ENCODE peak calls at places on chromosomes 3 and 15, in ten cellular contexts. S is dorsolateral prefrontal cortex, I is stomach, P is Panc1, X is thyroid gland, L is GM20000, T is cardiac muscle cell, A is breast epithelium, W is brain microvascular endothelial cell, U is body of pancreas. C is an unnamed sample.

GRCh38 chr15:88493811-88494210 is 26.3 kb downstream of the MRPS11 start:
- DNase-seq in L (no peak), U (no peak), W (no peak), T (no peak), P (no peak), X (no peak), S (no peak), A (no peak), I (no peak), C (no peak)

GRCh38 chr15:40926659-40927496 is 2.3 kb upstream of the DLL4 start:
- DNase-seq in U (no peak), P (no peak), W (no peak), L (no peak), X (no peak), T (no peak), I (no peak), S (no peak), A (no peak), C (no peak)

GRCh38 chr3:124492824-124493223 is 237.4 kb upstream of the UMPS start:
- DNase-seq in L (peak), I (peak), X (peak), P (no peak), U (peak), A (peak), W (no peak), T (peak), S (peak), C (no peak)

GRCh38 chr3:172616061-172616461 is 92.8 kb upstream of the TNFSF10 start:
- DNase-seq in L (peak), A (no peak), S (no peak), X (no peak), I (no peak), T (no peak), P (no peak), U (no peak), W (no peak), C (no peak)

GRCh38 chr3:72238341-72238740 is 453.4 kb upstream of the PROK2 start:
- DNase-seq in S (no peak), P (no peak), A (no peak), X (no peak), T (peak), U (no peak), L (no peak), W (no peak), I (no peak), C (no peak)

GRCh38 chr3:157282261-157283191 is 122.6 kb upstream of the CCNL1 start:
- DNase-seq in S (no peak), A (peak), U (no peak), I (no peak), P (no peak), L (no peak), X (peak), W (peak), T (peak), C (no peak)

GRCh38 chr3:141659821-141660597 is 78.1 kb upstream of the RNF7 start:
- DNase-seq in A (peak), U (peak), W (peak), I (peak), X (peak), L (no peak), S (peak), T (peak), P (no peak), C (peak)

GRCh38 chr3:55175423-55175822 is 247.6 kb upstream of the LRTM1 start:
- DNase-seq in X (no peak), S (no peak), A (no peak), L (no peak), I (no peak), P (no peak), W (no peak), T (no peak), U (no peak), C (no peak)

GRCh38 chr15:50968353-50968752 is 59.9 kb downstream of the AP4E1 start:
- DNase-seq in S (no peak), P (no peak), W (no peak), A (no peak), U (no peak), I (no peak), X (no peak), L (no peak), T (no peak), C (no peak)

GRCh38 chr15:30953731-30954378 is 37.6 kb downstream of the MTMR10 start:
- DNase-seq in A (no peak), P (peak), T (peak), X (no peak), L (no peak), U (no peak), I (no peak), S (no peak), W (peak), C (no peak)

GRCh38 chr3:94285874-94286273 is 223.0 kb downstream of the NSUN3 start:
- DNase-seq in A (no peak), T (peak), S (no peak), X (no peak), U (no peak), W (no peak), P (no peak), I (no peak), L (no peak), C (no peak)

GRCh38 chr3:52614689-52615088 is 71.0 kb downstream of the PBRM1 start:
- DNase-seq in U (no peak), X (no peak), S (no peak), P (no peak), T (peak), A (no peak), L (no peak), W (peak), I (no peak), C (no peak)

GRCh38 chr3:135192929-135193328 is 397.9 kb downstream of the EPHB1 start:
- DNase-seq in T (no peak), A (no peak), I (no peak), S (peak), W (no peak), L (no peak), P (no peak), U (no peak), X (no peak), C (no peak)

GRCh38 chr3:36362973-36363372 is 17.3 kb upstream of the STAC start:
- DNase-seq in P (peak), U (peak), X (no peak), L (no peak), W (peak), T (peak), I (no peak), S (no peak), A (no peak), C (no peak)

GRCh38 chr3:170753421-170754344 is 116.3 kb downstream of the RPL22L1 start:
- DNase-seq in T (peak), L (no peak), U (no peak), P (no peak), A (no peak), S (no peak), W (no peak), I (no peak), X (no peak), C (no peak)

GRCh38 chr15:39624806-39625205 is 43.9 kb downstream of the THBS1 start:
- DNase-seq in L (peak), U (peak), P (peak), A (peak), W (peak), I (peak), X (peak), S (no peak), T (peak), C (no peak)
- TF ChIP-seq CTCF in L (no peak), U (no peak), P (no peak), A (no peak), W (no peak), I (no peak), X (no peak), S (no peak), T (no peak), C (no peak)

GRCh38 chr15:37359495-37360290 is 259.3 kb upstream of the MEIS2 start:
- DNase-seq in L (no peak), X (no peak), S (no peak), I (no peak), A (no peak), W (no peak), T (no peak), U (no peak), P (no peak), C (no peak)
- TF ChIP-seq CTCF in L (no peak), X (no peak), S (no peak), I (no peak), A (no peak), W (no peak), T (no peak), U (no peak), P (no peak), C (no peak)

DNA sequence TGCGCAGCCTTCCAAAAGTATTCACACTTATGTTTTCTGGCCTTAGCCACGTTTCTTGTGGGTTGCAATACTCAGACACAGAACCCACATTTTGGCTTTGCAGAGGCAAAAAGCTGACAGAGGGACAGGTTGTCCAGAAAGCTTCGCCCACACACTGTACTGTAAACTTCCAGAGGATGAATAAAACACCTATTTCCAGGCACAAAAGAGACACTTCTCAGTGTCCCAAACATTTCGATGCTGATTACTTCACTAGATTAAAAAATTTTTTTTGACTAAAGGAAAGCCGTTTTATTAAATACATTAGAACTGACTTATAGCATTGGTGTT is 28.0 kb upstream of the KCTD6 start:
- DNase-seq in L (no peak), T (no peak), I (no peak), U (no peak), X (no peak), S (no peak), W (no peak), P (no peak), A (no peak), C (no peak)
- TF ChIP-seq CTCF in L (no peak), T (no peak), I (no peak), U (no peak), X (no peak), S (peak), W (no peak), P (peak), A (no peak), C (no peak)

GRCh38 chr3:116337229-116337628 is 108.1 kb downstream of the LSAMP start:
- DNase-seq in L (no peak), X (no peak), U (no peak), P (no peak), T (no peak), S (no peak), W (no peak), A (no peak), I (no peak), C (no peak)
- TF ChIP-seq CTCF in L (no peak), X (no peak), U (no peak), P (no peak), T (peak), S (no peak), W (peak), A (no peak), I (no peak), C (peak)

DNA sequence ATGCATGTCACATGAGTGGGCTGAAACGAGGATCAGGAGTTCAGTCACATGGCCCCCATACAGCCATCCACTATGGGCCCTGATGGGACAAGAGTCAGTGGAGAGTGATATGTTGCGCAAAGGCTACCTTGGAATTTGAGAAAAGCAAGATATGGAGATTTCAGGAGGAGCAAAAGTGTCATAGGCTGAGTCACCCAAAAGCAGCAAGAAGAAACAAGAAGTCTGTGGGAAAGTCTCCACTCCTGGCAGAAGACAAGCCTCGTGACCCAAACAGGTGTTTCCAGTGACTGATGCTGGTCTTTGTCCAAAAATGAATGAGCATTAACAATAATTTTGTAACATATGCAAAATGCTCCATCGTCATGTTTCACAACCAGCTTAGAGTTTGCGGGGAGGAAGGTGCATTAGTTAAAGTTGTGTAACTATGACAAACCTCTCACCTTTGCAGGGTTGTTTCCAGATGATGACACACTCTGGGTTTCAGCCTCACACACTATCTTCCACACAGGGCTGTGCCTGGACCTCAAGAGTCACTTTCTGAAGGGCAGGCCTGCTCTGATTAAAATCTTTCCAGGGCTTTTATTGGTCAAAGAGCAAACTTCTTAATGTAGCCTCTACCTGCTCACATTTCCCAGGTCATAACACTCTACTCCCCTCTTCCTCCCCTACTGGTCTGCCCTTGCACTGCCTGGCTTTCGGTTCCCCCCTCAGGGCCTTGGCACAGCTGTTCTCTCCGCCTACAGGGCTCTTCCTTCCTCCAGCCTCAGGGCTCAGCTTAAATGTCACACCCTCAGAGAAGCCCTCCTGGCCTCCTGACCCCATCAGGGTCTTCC is 3.9 kb upstream of the DNASE1L3 start:
- DNase-seq in U (peak), A (peak), I (no peak), S (no peak), L (peak), W (peak), T (no peak), X (no peak), P (no peak), C (no peak)
- TF ChIP-seq CTCF in U (no peak), A (no peak), I (no peak), S (no peak), L (no peak), W (no peak), T (no peak), X (no peak), P (no peak), C (no peak)

DNA sequence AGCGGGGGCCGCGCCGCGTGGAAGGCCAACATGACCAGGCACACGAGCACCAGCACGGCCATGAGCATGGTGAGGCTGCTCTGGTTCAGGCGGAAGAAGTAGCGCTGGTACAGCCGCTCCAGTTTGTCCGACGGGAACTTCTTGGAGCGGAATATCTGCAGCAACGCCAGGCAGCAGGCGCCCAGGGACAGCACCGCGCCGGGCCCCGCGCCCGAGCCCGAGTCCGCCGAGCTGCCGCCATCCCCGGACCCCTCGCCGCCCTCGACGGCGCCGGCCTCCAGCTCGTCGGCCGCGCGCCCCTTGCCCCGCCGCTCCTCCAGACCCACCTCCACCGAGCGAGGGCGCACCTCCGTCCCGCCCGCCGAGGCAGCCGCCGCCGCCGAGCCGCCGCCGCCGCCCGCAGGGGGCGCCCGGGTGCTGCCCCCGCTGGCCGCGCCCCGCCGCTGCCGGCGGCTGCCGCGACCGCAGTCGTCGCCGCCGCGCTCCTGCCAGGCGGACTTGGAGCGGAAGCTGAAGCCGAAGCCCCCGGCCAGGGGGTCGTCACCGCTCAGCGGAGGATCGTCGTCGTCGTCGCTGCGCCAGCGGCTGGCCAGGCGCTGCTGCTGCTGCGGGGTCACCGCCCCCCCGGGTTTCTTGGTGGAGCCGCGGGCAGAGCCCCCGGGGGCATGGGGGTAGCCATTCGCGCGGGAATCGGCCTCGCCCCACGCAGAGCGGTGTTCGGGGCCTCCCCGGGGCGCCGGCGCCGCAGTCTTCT is 964 bp downstream of the ADCY5 start:
- DNase-seq in P (no peak), S (no peak), W (no peak), T (no peak), I (peak), X (no peak), L (peak), U (peak), A (no peak), C (peak)
- TF ChIP-seq CTCF in P (peak), S (no peak), W (no peak), T (no peak), I (no peak), X (no peak), L (peak), U (peak), A (no peak), C (peak)

DNA sequence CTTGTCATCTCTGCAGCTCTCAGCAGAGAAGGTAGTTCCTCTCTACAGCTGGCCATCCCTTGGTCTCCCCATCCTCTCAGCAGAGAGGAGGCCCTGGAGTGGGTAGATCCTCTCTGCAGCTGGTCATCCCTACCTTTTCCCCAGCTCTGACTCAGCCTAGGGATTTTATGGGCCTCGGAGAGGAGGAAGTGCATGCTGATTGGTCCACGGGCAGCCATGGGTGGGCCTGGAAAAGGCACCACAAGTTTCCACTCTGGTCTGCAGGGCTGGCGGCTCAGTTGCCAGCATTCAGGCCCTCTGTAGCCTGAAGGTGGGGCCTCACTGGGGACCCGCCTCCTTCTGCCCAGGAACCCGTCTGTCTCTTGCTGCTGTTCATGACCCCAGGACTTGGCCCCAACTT is 36.9 kb downstream of the NR1D2 start:
- DNase-seq in X (no peak), U (no peak), A (no peak), L (no peak), S (no peak), P (no peak), W (no peak), T (no peak), I (no peak), C (no peak)
- TF ChIP-seq CTCF in X (no peak), U (no peak), A (no peak), L (no peak), S (no peak), P (no peak), W (no peak), T (no peak), I (no peak), C (no peak)

GRCh38 chr15:48177875-48178611 is at the start of gene MYEF2:
- DNase-seq in P (no peak), W (peak), X (peak), S (peak), A (peak), T (peak), L (peak), I (peak), U (peak), C (peak)
- TF ChIP-seq CTCF in P (no peak), W (no peak), X (peak), S (no peak), A (no peak), T (no peak), L (no peak), I (no peak), U (peak), C (peak)

DNA sequence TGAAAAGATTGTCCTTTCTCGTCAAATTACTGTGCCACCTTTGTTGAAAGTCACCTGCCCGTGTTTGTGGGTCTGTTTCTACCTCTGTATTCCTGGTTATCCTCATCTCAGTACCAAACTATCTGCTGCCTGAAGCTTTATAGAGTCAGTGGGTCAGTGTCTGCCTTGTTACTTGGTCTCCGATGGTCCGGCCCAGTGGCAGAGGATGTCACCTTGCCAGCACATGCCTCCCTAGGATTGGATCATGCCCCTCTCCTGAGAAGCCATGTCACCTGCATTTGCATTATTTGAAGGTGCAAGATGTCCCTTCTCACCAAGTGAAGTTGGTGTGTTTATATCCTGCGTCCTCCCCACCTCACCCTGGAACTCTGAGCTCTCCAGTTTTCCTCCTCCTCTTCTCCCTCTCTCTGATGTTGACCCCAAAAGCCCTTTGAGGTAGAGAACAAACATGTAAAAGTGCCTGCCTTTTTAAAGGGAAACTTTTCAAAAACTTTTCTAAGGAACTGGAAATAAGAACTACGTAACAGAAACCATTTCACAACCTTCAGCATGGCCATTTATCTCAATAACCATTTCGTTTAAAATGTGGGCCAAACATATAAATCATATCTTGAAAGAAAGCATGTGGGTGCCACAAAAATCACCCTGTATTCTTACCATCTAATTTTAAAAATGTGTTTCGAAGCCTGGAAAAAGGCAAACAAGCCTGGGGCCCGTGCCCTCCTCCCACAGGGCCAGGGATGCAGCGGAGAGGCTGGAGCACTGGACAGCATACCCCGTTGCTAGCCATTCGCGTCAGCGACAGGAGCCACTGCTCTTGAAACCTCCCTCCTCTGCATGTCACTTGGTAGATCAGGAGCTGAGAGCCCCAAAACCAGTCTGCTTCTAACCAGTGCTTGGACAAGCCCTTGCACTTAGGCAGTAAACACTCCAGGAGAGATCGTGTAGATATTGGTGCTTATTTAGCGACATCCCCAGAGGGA is 102.1 kb downstream of the VGLL4 start:
- DNase-seq in I (no peak), S (no peak), L (no peak), A (no peak), P (no peak), T (no peak), U (no peak), X (no peak), W (no peak), C (no peak)
- TF ChIP-seq CTCF in I (no peak), S (no peak), L (no peak), A (no peak), P (no peak), T (no peak), U (no peak), X (no peak), W (no peak), C (no peak)